ENCODE peak calls at places on chromosomes 1 and 21, in seven cellular contexts. R is HTR-8/SVneo, W is Panc1, T is WTC11, D is neural crest cell, O is Right ventricle myocardium superior, Q is colonic mucosa. I is an unnamed sample.

GRCh38 chr1:26336477-26337205 is 17.3 kb downstream of the CRYBG2 start:
- DNase-seq in R (peak), W (no peak), T (peak), D (peak), O (peak), Q (peak), I (peak)

GRCh38 chr1:8257621-8258020 is 60.3 kb upstream of the SLC45A1 start:
- DNase-seq in R (peak), W (no peak), T (no peak), D (no peak), O (no peak), Q (no peak), I (no peak)

GRCh38 chr1:2160691-2161320 is 33.8 kb downstream of the FAAP20 start:
- DNase-seq in R (no peak), W (no peak), T (no peak), D (no peak), O (no peak), Q (no peak), I (no peak)

GRCh38 chr21:45220106-45220505 is 67.6 kb downstream of the POFUT2 start:
- DNase-seq in R (no peak), W (no peak), T (no peak), D (no peak), O (no peak), Q (no peak), I (no peak)

GRCh38 chr1:205690122-205690756 is 9.9 kb upstream of the SLC45A3 start:
- DNase-seq in R (no peak), W (no peak), T (no peak), D (no peak), O (no peak), Q (no peak), I (peak)

GRCh38 chr1:204190212-204191211 is 5.8 kb downstream of the KISS1 start:
- DNase-seq in R (no peak), W (no peak), T (peak), D (no peak), O (peak), Q (peak), I (peak)

GRCh38 chr1:111571987-111572386 is 47.6 kb upstream of the RAP1A start:
- DNase-seq in R (peak), W (no peak), T (no peak), D (no peak), O (no peak), Q (no peak), I (no peak)

GRCh38 chr1:246987083-246987690 is 20.7 kb downstream of the ZNF695 start:
- DNase-seq in R (no peak), W (no peak), T (no peak), D (no peak), O (no peak), Q (no peak), I (no peak)

GRCh38 chr1:180881806-180882509 is 30.7 kb upstream of the KIAA1614 start:
- DNase-seq in R (peak), W (peak), T (no peak), D (no peak), O (no peak), Q (no peak), I (no peak)

GRCh38 chr1:153396461-153396860 is 5.6 kb upstream of the S100A8 start:
- DNase-seq in R (no peak), W (no peak), T (no peak), D (no peak), O (no peak), Q (no peak), I (no peak)

GRCh38 chr21:31959881-31960280 is 87.1 kb downstream of the HUNK start:
- DNase-seq in R (no peak), W (no peak), T (no peak), D (no peak), O (no peak), Q (no peak), I (no peak)

GRCh38 chr1:208264469-208265126 is 20.4 kb upstream of the PLXNA2 start:
- DNase-seq in R (no peak), W (no peak), T (no peak), D (no peak), O (no peak), Q (no peak), I (no peak)

GRCh38 chr1:27428316-27429028 is 36.0 kb downstream of the GPR3 start:
- DNase-seq in R (no peak), W (no peak), T (no peak), D (no peak), O (peak), Q (no peak), I (no peak)

GRCh38 chr1:224358288-224358687 is 1.6 kb downstream of the CNIH4 start:
- DNase-seq in R (no peak), W (no peak), T (no peak), D (no peak), O (no peak), Q (no peak), I (peak)

GRCh38 chr21:34986561-34987533 is 62.3 kb downstream of the RUNX1 start:
- DNase-seq in R (peak), W (no peak), T (no peak), D (no peak), O (no peak), Q (no peak), I (no peak)

GRCh38 chr1:26285366-26286063 is 5.6 kb downstream of the SH3BGRL3 start:
- DNase-seq in R (no peak), W (no peak), T (peak), D (peak), O (peak), Q (peak), I (peak)

GRCh38 chr1:207398986-207399385 is 55.1 kb upstream of the CR2 start:
- DNase-seq in R (no peak), W (no peak), T (no peak), D (no peak), O (no peak), Q (no peak), I (no peak)

GRCh38 chr1:111161843-111162242 is 21.8 kb downstream of the CEPT1 start:
- DNase-seq in R (no peak), W (no peak), T (no peak), D (no peak), O (no peak), Q (no peak), I (no peak)

GRCh38 chr1:156524985-156525590 is 24.5 kb upstream of the MEF2D start:
- DNase-seq in R (no peak), W (no peak), T (no peak), D (no peak), O (no peak), Q (no peak), I (no peak)

GRCh38 chr21:32658524-32658923 is 46.3 kb upstream of the CFAP298 start:
- DNase-seq in R (no peak), W (no peak), T (no peak), D (no peak), O (no peak), Q (no peak), I (no peak)

GRCh38 chr1:81186271-81186670 is 614.5 kb upstream of the ADGRL2 start:
- DNase-seq in R (no peak), W (no peak), T (no peak), D (no peak), O (no peak), Q (no peak), I (no peak)

GRCh38 chr1:39829791-39830533 is 41.3 kb upstream of the BMP8B start:
- DNase-seq in R (peak), W (no peak), T (no peak), D (no peak), O (no peak), Q (no peak), I (no peak)

GRCh38 chr1:6041432-6042062 is 4.1 kb upstream of the KCNAB2 start:
- DNase-seq in R (peak), W (no peak), T (peak), D (peak), O (no peak), Q (peak), I (peak)

GRCh38 chr1:55503663-55504305 is 288.6 kb upstream of the USP24 start:
- DNase-seq in R (no peak), W (no peak), T (no peak), D (no peak), O (no peak), Q (no peak), I (no peak)

GRCh38 chr1:119544165-119544762 is 37.3 kb downstream of the HSD3B1 start:
- DNase-seq in R (no peak), W (peak), T (peak), D (no peak), O (no peak), Q (no peak), I (no peak)

GRCh38 chr21:26845066-26845749 is at the start of gene ADAMTS1:
- DNase-seq in R (peak), W (no peak), T (peak), D (peak), O (peak), Q (peak), I (peak)

GRCh38 chr1:115411388-115412063 is 73.5 kb upstream of the NGF start:
- DNase-seq in R (no peak), W (peak), T (no peak), D (no peak), O (no peak), Q (no peak), I (no peak)

GRCh38 chr1:20717452-20718342 is at the start of gene KIF17:
- DNase-seq in R (no peak), W (no peak), T (peak), D (peak), O (peak), Q (peak), I (peak)

GRCh38 chr1:67559222-67559700 is 125.7 kb upstream of the GADD45A start:
- DNase-seq in R (no peak), W (no peak), T (peak), D (no peak), O (peak), Q (no peak), I (no peak)

I was measured in spleen.